ENCODE peak calls at places on chromosomes 4 and X, in ten cellular contexts. N is HCEC 1CT, C is fibroblast of lung, U is nucleus accumbens, V is GM23338, M is A673, W is iris pigment epithelial cell, S is cerebellar cortex, K is Calu3, J is fibroblast of mammary gland. T is an unnamed sample.

GRCh38 chr4:149164282-149164681 is 651.4 kb downstream of the IQCM start:
- DNase-seq in W (peak; percentile 82), N (peak; percentile 20), K (peak; percentile 4), J (peak; percentile 38), M (peak; percentile 33), C (peak; percentile 98), V (peak; percentile 83), S (no peak), U (no peak), T (no peak)

GRCh38 chr4:72295966-72296557 is 264.3 kb downstream of the NPFFR2 start:
- DNase-seq in U (no peak), S (peak; percentile 61), M (peak; percentile 63), V (peak; percentile 80), J (peak; percentile 65), N (peak; percentile 5), K (no peak), C (peak; percentile 55), W (peak; percentile 61), T (peak; percentile 68)

GRCh38 chrX:107710617-107711391 is 64.8 kb downstream of the TSC22D3 start:
- DNase-seq in W (peak; percentile 95), K (peak; percentile 63), C (peak; percentile 93), J (peak; percentile 97), V (peak; percentile 76), S (no peak), U (no peak), M (peak; percentile 9), N (peak; percentile 91), T (peak; percentile 53)

GRCh38 chrX:22520128-22520828 is 247.6 kb downstream of the CBLL2 start:
- DNase-seq in C (peak; percentile 4), U (no peak), N (no peak), M (no peak), K (no peak), S (no peak), V (no peak), W (no peak), J (no peak), T (no peak)

GRCh38 chr4:121822047-121822446 is 1.6 kb downstream of the CCNA2 start:
- DNase-seq in V (no peak), J (no peak), U (no peak), C (no peak), W (no peak), S (no peak), M (no peak), N (no peak), K (no peak), T (no peak)

GRCh38 chrX:10769696-10770619 is 149.6 kb upstream of the MID1 start:
- DNase-seq in S (peak; percentile 9), J (peak; percentile 57), N (peak; percentile 16), C (peak; percentile 49), V (peak; percentile 21), U (no peak), M (peak; percentile 31), W (peak; percentile 61), K (peak; percentile 3), T (peak; percentile 20)

GRCh38 chrX:40207626-40208025 is 109.9 kb upstream of the BCOR start:
- DNase-seq in W (peak; percentile 30), U (no peak), N (peak; percentile 13), V (no peak), M (no peak), C (peak; percentile 58), S (no peak), K (no peak), J (peak; percentile 45), T (no peak)

GRCh38 chr4:84582988-84583870 is at the start of gene CDS1:
- DNase-seq in J (no peak), U (peak; percentile 18), W (no peak), N (no peak), K (peak; percentile 53), M (no peak), V (peak; percentile 77), C (no peak), S (peak; percentile 22), T (peak; percentile 18)

GRCh38 chrX:48938721-48939416 is 18.5 kb downstream of the OTUD5 start:
- DNase-seq in S (no peak), V (no peak), J (no peak), C (no peak), K (no peak), N (no peak), U (no peak), M (no peak), W (no peak), T (no peak)

GRCh38 chrX:41308884-41309655 is 24.9 kb upstream of the DDX3X start:
- DNase-seq in U (no peak), W (no peak), V (no peak), J (no peak), C (no peak), N (no peak), K (no peak), M (no peak), S (no peak), T (peak; percentile 17)

GRCh38 chr4:147312376-147313046 is 168.4 kb upstream of the EDNRA start:
- DNase-seq in S (no peak), C (peak; percentile 39), M (peak; percentile 88), J (peak; percentile 44), U (no peak), N (no peak), V (peak; percentile 2), W (peak; percentile 60), K (no peak), T (no peak)

GRCh38 chrX:15471016-15471415 is 22.1 kb downstream of the PIR start:
- DNase-seq in W (peak; percentile 66), N (peak; percentile 35), K (peak; percentile 72), C (peak; percentile 57), S (peak; percentile 66), U (peak; percentile 25), J (peak; percentile 75), V (peak; percentile 65), M (peak; percentile 81), T (peak; percentile 75)

GRCh38 chr4:170004656-170005250 is 21.4 kb downstream of the MFAP3L start:
- DNase-seq in S (no peak), N (no peak), U (no peak), J (peak; percentile 31), W (peak; percentile 2), V (no peak), C (peak; percentile 85), K (no peak), M (no peak), T (no peak)

GRCh38 chr4:147349199-147349598 is 131.7 kb upstream of the EDNRA start:
- DNase-seq in J (no peak), M (no peak), K (no peak), S (no peak), V (no peak), W (no peak), U (no peak), C (peak; percentile 48), N (no peak), T (no peak)

GRCh38 chrX:144566592-144566991 is 680.7 kb upstream of the SPANXN1 start:
- DNase-seq in V (no peak), K (no peak), S (no peak), N (no peak), W (no peak), M (no peak), U (no peak), J (no peak), C (no peak), T (no peak)

GRCh38 chr4:55661398-55662056 is 25.4 kb upstream of the NMU start:
- DNase-seq in J (no peak), N (no peak), S (no peak), U (no peak), W (no peak), C (no peak), M (no peak), V (no peak), K (no peak), T (no peak)

GRCh38 chr4:91746551-91746950 is 557.2 kb upstream of the GRID2 start:
- DNase-seq in V (peak; percentile 39), N (no peak), M (no peak), K (no peak), J (no peak), S (no peak), C (no peak), W (no peak), U (no peak), T (no peak)

GRCh38 chr4:14117575-14118228 is 490.2 kb upstream of the BOD1L1 start:
- DNase-seq in S (no peak), C (no peak), U (no peak), V (no peak), W (no peak), K (no peak), M (no peak), J (no peak), N (no peak), T (no peak)

GRCh38 chr4:6688879-6689505 is 4.7 kb upstream of the S100P start:
- DNase-seq in J (peak; percentile 89), C (peak; percentile 96), U (no peak), K (peak; percentile 78), V (peak; percentile 72), S (no peak), N (peak; percentile 7), W (peak; percentile 97), M (peak; percentile 74), T (no peak)

GRCh38 chr4:150664935-150665334 is 83.0 kb downstream of the MAB21L2 start:
- DNase-seq in S (no peak), C (peak; percentile 13), W (peak; percentile 36), U (no peak), J (peak; percentile 33), V (no peak), M (peak; percentile 18), N (peak; percentile 13), K (no peak), T (no peak)

GRCh38 chrX:153934473-153935325 is at the start of gene NAA10:
- DNase-seq in S (peak; percentile 59), U (peak; percentile 62), M (peak; percentile 73), N (peak; percentile 73), K (peak; percentile 83), V (peak; percentile 73), C (peak; percentile 65), J (peak; percentile 63), W (peak; percentile 73), T (peak; percentile 73)